ENCODE peak calls at places on chromosomes 12 and 14, in eight cellular contexts. One of them, this sample, is unnamed.

GRCh38 chr12:122226366-122227222 is 742 bp upstream of the DIABLO start:
- DNase-seq in psoas muscle: no peak
- DNase-seq in EL: no peak
- DNase-seq in skeletal muscle cell: no peak
- DNase-seq in stimulated activated CD4-positive, alpha-beta T cell treated with anti-CD3 and anti-CD28 coated beads, Interleukin-4, amount 100 ng/mL, for 1 hour: no peak
- DNase-seq in mesendoderm: peak
- DNase-seq in BE2C: peak
- DNase-seq in lower lobe of right lung: no peak
- DNase-seq in this sample: no peak

GRCh38 chr14:26598081-26598671 is 343 bp upstream of the NOVA1 start:
- DNase-seq in psoas muscle: peak
- DNase-seq in EL: no peak
- DNase-seq in skeletal muscle cell: peak
- DNase-seq in stimulated activated CD4-positive, alpha-beta T cell treated with anti-CD3 and anti-CD28 coated beads, Interleukin-4, amount 100 ng/mL, for 1 hour: no peak
- DNase-seq in mesendoderm: peak
- DNase-seq in BE2C: peak
- DNase-seq in lower lobe of right lung: peak
- DNase-seq in this sample: peak

GRCh38 chr14:67270354-67270753 is 29.1 kb downstream of the PALS1 start:
- DNase-seq in psoas muscle: no peak
- DNase-seq in EL: no peak
- DNase-seq in skeletal muscle cell: no peak
- DNase-seq in stimulated activated CD4-positive, alpha-beta T cell treated with anti-CD3 and anti-CD28 coated beads, Interleukin-4, amount 100 ng/mL, for 1 hour: no peak
- DNase-seq in mesendoderm: peak
- DNase-seq in BE2C: no peak
- DNase-seq in lower lobe of right lung: no peak
- DNase-seq in this sample: no peak

GRCh38 chr14:29222671-29223268 is 456.2 kb downstream of the FOXG1 start:
- DNase-seq in psoas muscle: no peak
- DNase-seq in EL: peak
- DNase-seq in skeletal muscle cell: no peak
- DNase-seq in stimulated activated CD4-positive, alpha-beta T cell treated with anti-CD3 and anti-CD28 coated beads, Interleukin-4, amount 100 ng/mL, for 1 hour: no peak
- DNase-seq in mesendoderm: peak
- DNase-seq in BE2C: no peak
- DNase-seq in lower lobe of right lung: no peak
- DNase-seq in this sample: no peak

GRCh38 chr12:99609455-99610181 is 37.9 kb upstream of the GARIN6 start:
- DNase-seq in psoas muscle: no peak
- DNase-seq in EL: no peak
- DNase-seq in skeletal muscle cell: no peak
- DNase-seq in stimulated activated CD4-positive, alpha-beta T cell treated with anti-CD3 and anti-CD28 coated beads, Interleukin-4, amount 100 ng/mL, for 1 hour: no peak
- DNase-seq in mesendoderm: peak
- DNase-seq in BE2C: no peak
- DNase-seq in lower lobe of right lung: no peak
- DNase-seq in this sample: no peak

GRCh38 chr12:29241821-29242591 is 92.9 kb downstream of the FAR2 start:
- DNase-seq in psoas muscle: no peak
- DNase-seq in EL: peak
- DNase-seq in skeletal muscle cell: peak
- DNase-seq in stimulated activated CD4-positive, alpha-beta T cell treated with anti-CD3 and anti-CD28 coated beads, Interleukin-4, amount 100 ng/mL, for 1 hour: no peak
- DNase-seq in mesendoderm: peak
- DNase-seq in BE2C: peak
- DNase-seq in lower lobe of right lung: no peak
- DNase-seq in this sample: peak

GRCh38 chr12:40312982-40313576 is 88.3 kb downstream of the LRRK2 start:
- DNase-seq in psoas muscle: no peak
- DNase-seq in EL: peak
- DNase-seq in skeletal muscle cell: no peak
- DNase-seq in stimulated activated CD4-positive, alpha-beta T cell treated with anti-CD3 and anti-CD28 coated beads, Interleukin-4, amount 100 ng/mL, for 1 hour: no peak
- DNase-seq in mesendoderm: no peak
- DNase-seq in BE2C: no peak
- DNase-seq in lower lobe of right lung: no peak
- DNase-seq in this sample: no peak

GRCh38 chr12:108635201-108635996 is 1.7 kb upstream of the SELPLG start:
- DNase-seq in psoas muscle: no peak
- DNase-seq in EL: no peak
- DNase-seq in skeletal muscle cell: no peak
- DNase-seq in stimulated activated CD4-positive, alpha-beta T cell treated with anti-CD3 and anti-CD28 coated beads, Interleukin-4, amount 100 ng/mL, for 1 hour: peak
- DNase-seq in mesendoderm: peak
- DNase-seq in BE2C: no peak
- DNase-seq in lower lobe of right lung: no peak
- DNase-seq in this sample: no peak

GRCh38 chr14:37594238-37594915 is 672 bp downstream of the FOXA1 start:
- DNase-seq in psoas muscle: no peak
- DNase-seq in EL: peak
- DNase-seq in skeletal muscle cell: peak
- DNase-seq in stimulated activated CD4-positive, alpha-beta T cell treated with anti-CD3 and anti-CD28 coated beads, Interleukin-4, amount 100 ng/mL, for 1 hour: no peak
- DNase-seq in mesendoderm: peak
- DNase-seq in BE2C: peak
- DNase-seq in lower lobe of right lung: peak
- DNase-seq in this sample: peak

GRCh38 chr12:8052679-8053078 is 13.5 kb downstream of the C3AR1 start:
- DNase-seq in psoas muscle: peak
- DNase-seq in EL: no peak
- DNase-seq in skeletal muscle cell: no peak
- DNase-seq in stimulated activated CD4-positive, alpha-beta T cell treated with anti-CD3 and anti-CD28 coated beads, Interleukin-4, amount 100 ng/mL, for 1 hour: no peak
- DNase-seq in mesendoderm: no peak
- DNase-seq in BE2C: no peak
- DNase-seq in lower lobe of right lung: peak
- DNase-seq in this sample: no peak

GRCh38 chr12:118015306-118015705 is 1.2 kb upstream of the RFC5 start:
- DNase-seq in psoas muscle: no peak
- DNase-seq in EL: no peak
- DNase-seq in skeletal muscle cell: no peak
- DNase-seq in stimulated activated CD4-positive, alpha-beta T cell treated with anti-CD3 and anti-CD28 coated beads, Interleukin-4, amount 100 ng/mL, for 1 hour: no peak
- DNase-seq in mesendoderm: no peak
- DNase-seq in BE2C: no peak
- DNase-seq in lower lobe of right lung: no peak
- DNase-seq in this sample: no peak

GRCh38 chr12:3655331-3655900 is 97.5 kb downstream of the CRACR2A start:
- DNase-seq in psoas muscle: no peak
- DNase-seq in EL: peak
- DNase-seq in skeletal muscle cell: no peak
- DNase-seq in stimulated activated CD4-positive, alpha-beta T cell treated with anti-CD3 and anti-CD28 coated beads, Interleukin-4, amount 100 ng/mL, for 1 hour: no peak
- DNase-seq in mesendoderm: peak
- DNase-seq in BE2C: peak
- DNase-seq in lower lobe of right lung: no peak
- DNase-seq in this sample: no peak

GRCh38 chr12:68481181-68481941 is 129.3 kb upstream of the RAP1B start:
- DNase-seq in psoas muscle: no peak
- DNase-seq in EL: no peak
- DNase-seq in skeletal muscle cell: no peak
- DNase-seq in stimulated activated CD4-positive, alpha-beta T cell treated with anti-CD3 and anti-CD28 coated beads, Interleukin-4, amount 100 ng/mL, for 1 hour: no peak
- DNase-seq in mesendoderm: no peak
- DNase-seq in BE2C: no peak
- DNase-seq in lower lobe of right lung: no peak
- DNase-seq in this sample: no peak

GRCh38 chr12:65495233-65495632 is 216.8 kb downstream of the MSRB3 start:
- DNase-seq in psoas muscle: no peak
- DNase-seq in EL: peak
- DNase-seq in skeletal muscle cell: no peak
- DNase-seq in stimulated activated CD4-positive, alpha-beta T cell treated with anti-CD3 and anti-CD28 coated beads, Interleukin-4, amount 100 ng/mL, for 1 hour: no peak
- DNase-seq in mesendoderm: peak
- DNase-seq in BE2C: no peak
- DNase-seq in lower lobe of right lung: no peak
- DNase-seq in this sample: peak

GRCh38 chr12:51242896-51243295 is 4.3 kb downstream of the DAZAP2 start:
- DNase-seq in psoas muscle: no peak
- DNase-seq in EL: no peak
- DNase-seq in skeletal muscle cell: no peak
- DNase-seq in stimulated activated CD4-positive, alpha-beta T cell treated with anti-CD3 and anti-CD28 coated beads, Interleukin-4, amount 100 ng/mL, for 1 hour: no peak
- DNase-seq in mesendoderm: no peak
- DNase-seq in BE2C: no peak
- DNase-seq in lower lobe of right lung: no peak
- DNase-seq in this sample: no peak

GRCh38 chr12:31989987-31990386 is 30.8 kb downstream of the RESF1 start:
- DNase-seq in psoas muscle: no peak
- DNase-seq in EL: peak
- DNase-seq in skeletal muscle cell: no peak
- DNase-seq in stimulated activated CD4-positive, alpha-beta T cell treated with anti-CD3 and anti-CD28 coated beads, Interleukin-4, amount 100 ng/mL, for 1 hour: no peak
- DNase-seq in mesendoderm: no peak
- DNase-seq in BE2C: no peak
- DNase-seq in lower lobe of right lung: no peak
- DNase-seq in this sample: no peak

GRCh38 chr12:13591488-13591887 is 389.9 kb downstream of the GRIN2B start:
- DNase-seq in psoas muscle: no peak
- DNase-seq in EL: no peak
- DNase-seq in skeletal muscle cell: no peak
- DNase-seq in stimulated activated CD4-positive, alpha-beta T cell treated with anti-CD3 and anti-CD28 coated beads, Interleukin-4, amount 100 ng/mL, for 1 hour: no peak
- DNase-seq in mesendoderm: peak
- DNase-seq in BE2C: no peak
- DNase-seq in lower lobe of right lung: no peak
- DNase-seq in this sample: no peak

GRCh38 chr12:938810-939209 is 10.7 kb downstream of the RAD52 start:
- DNase-seq in psoas muscle: no peak
- DNase-seq in EL: no peak
- DNase-seq in skeletal muscle cell: no peak
- DNase-seq in stimulated activated CD4-positive, alpha-beta T cell treated with anti-CD3 and anti-CD28 coated beads, Interleukin-4, amount 100 ng/mL, for 1 hour: no peak
- DNase-seq in mesendoderm: no peak
- DNase-seq in BE2C: no peak
- DNase-seq in lower lobe of right lung: no peak
- DNase-seq in this sample: no peak

GRCh38 chr14:33570717-33571058 is 380.2 kb downstream of the EGLN3 start:
- DNase-seq in psoas muscle: no peak
- DNase-seq in EL: no peak
- DNase-seq in skeletal muscle cell: no peak
- DNase-seq in stimulated activated CD4-positive, alpha-beta T cell treated with anti-CD3 and anti-CD28 coated beads, Interleukin-4, amount 100 ng/mL, for 1 hour: no peak
- DNase-seq in mesendoderm: no peak
- DNase-seq in BE2C: no peak
- DNase-seq in lower lobe of right lung: no peak
- DNase-seq in this sample: no peak

GRCh38 chr14:94622653-94623421 is 10.6 kb downstream of the SERPINA3 start:
- DNase-seq in psoas muscle: no peak
- DNase-seq in EL: no peak
- DNase-seq in skeletal muscle cell: no peak
- DNase-seq in stimulated activated CD4-positive, alpha-beta T cell treated with anti-CD3 and anti-CD28 coated beads, Interleukin-4, amount 100 ng/mL, for 1 hour: no peak
- DNase-seq in mesendoderm: no peak
- DNase-seq in BE2C: no peak
- DNase-seq in lower lobe of right lung: no peak
- DNase-seq in this sample: no peak

GRCh38 chr12:78146365-78146772 is 315.7 kb downstream of the NAV3 start:
- DNase-seq in psoas muscle: no peak
- DNase-seq in EL: peak
- DNase-seq in skeletal muscle cell: peak
- DNase-seq in stimulated activated CD4-positive, alpha-beta T cell treated with anti-CD3 and anti-CD28 coated beads, Interleukin-4, amount 100 ng/mL, for 1 hour: no peak
- DNase-seq in mesendoderm: peak
- DNase-seq in BE2C: no peak
- DNase-seq in lower lobe of right lung: no peak
- DNase-seq in this sample: peak

GRCh38 chr12:76158518-76159321 is 74.2 kb upstream of the NAP1L1 start:
- DNase-seq in psoas muscle: peak
- DNase-seq in EL: peak
- DNase-seq in skeletal muscle cell: peak
- DNase-seq in stimulated activated CD4-positive, alpha-beta T cell treated with anti-CD3 and anti-CD28 coated beads, Interleukin-4, amount 100 ng/mL, for 1 hour: peak
- DNase-seq in mesendoderm: peak
- DNase-seq in BE2C: peak
- DNase-seq in lower lobe of right lung: no peak
- DNase-seq in this sample: peak

GRCh38 chr12:19572920-19573558 is 133.7 kb downstream of the AEBP2 start:
- DNase-seq in psoas muscle: no peak
- DNase-seq in EL: peak
- DNase-seq in skeletal muscle cell: no peak
- DNase-seq in stimulated activated CD4-positive, alpha-beta T cell treated with anti-CD3 and anti-CD28 coated beads, Interleukin-4, amount 100 ng/mL, for 1 hour: no peak
- DNase-seq in mesendoderm: peak
- DNase-seq in BE2C: peak
- DNase-seq in lower lobe of right lung: no peak
- DNase-seq in this sample: peak

This sample was measured in HS-5.